ENCODE peak calls at places on chromosome 11, in four cellular contexts. G, E, B and N are unnamed samples.

GRCh38 chr11:69618237-69618636 is 22.7 kb upstream of the CCND1 start:
- DNase-seq in E (no peak), B (no peak), G (no peak), N (no peak)

GRCh38 chr11:65438257-65439151 is 15.9 kb downstream of the NEAT1 start:
- DNase-seq in G (no peak), E (no peak), B (no peak), N (no peak)

GRCh38 chr11:18471995-18472394 is 16.3 kb downstream of the LDHAL6A start:
- DNase-seq in B (no peak), G (no peak), E (no peak), N (no peak)

GRCh38 chr11:77147668-77148321 is 19.7 kb downstream of the MYO7A start:
- DNase-seq in G (peak), E (no peak), B (no peak), N (peak)

GRCh38 chr11:10920205-10920604 is 62.4 kb upstream of the ZBED5 start:
- DNase-seq in G (no peak), B (no peak), E (no peak), N (peak)

GRCh38 chr11:10770626-10771254 is 19.7 kb downstream of the CTR9 start:
- DNase-seq in B (peak), G (peak), E (no peak), N (peak)

GRCh38 chr11:126485021-126485781 is 129.7 kb downstream of the ST3GAL4 start:
- DNase-seq in E (no peak), G (peak), B (no peak), N (no peak)

GRCh38 chr11:119126675-119127268 is 5.4 kb downstream of the HINFP start:
- DNase-seq in B (no peak), E (no peak), G (no peak), N (no peak)

GRCh38 chr11:20103281-20103680 is 57.0 kb downstream of the DBX1 start:
- DNase-seq in E (no peak), G (no peak), B (no peak), N (no peak)

GRCh38 chr11:17921620-17922473 is 91.0 kb downstream of the SERGEF start:
- DNase-seq in B (no peak), G (no peak), E (no peak), N (peak)

GRCh38 chr11:68142028-68142412 is 20.8 kb upstream of the CHKA start:
- DNase-seq in E (no peak), G (no peak), B (no peak), N (no peak)

GRCh38 chr11:62445314-62445740 is 26.5 kb downstream of the SCGB1A1 start:
- DNase-seq in E (no peak), G (no peak), B (no peak), N (no peak)

GRCh38 chr11:2929511-2929879 is 275 bp upstream of the PHLDA2 start:
- DNase-seq in E (no peak), B (peak), G (peak), N (peak)

GRCh38 chr11:95659088-95659487 is 130.5 kb downstream of the FAM76B start:
- DNase-seq in G (no peak), E (no peak), B (no peak), N (no peak)

GRCh38 chr11:19953342-19953741 is 206.9 kb downstream of the DBX1 start:
- DNase-seq in E (no peak), G (peak), B (no peak), N (no peak)

GRCh38 chr11:134124660-134125451 is 56.0 kb downstream of the JAM3 start:
- DNase-seq in B (peak), G (peak), E (no peak), N (no peak)

GRCh38 chr11:78000193-78000592 is 5.7 kb upstream of the INTS4 start:
- DNase-seq in B (peak), E (no peak), G (peak), N (peak)

GRCh38 chr11:62592216-62592815 is 993 bp upstream of the TUT1 start:
- DNase-seq in G (no peak), B (no peak), E (no peak), N (no peak)

GRCh38 chr11:73236205-73236765 is 18.2 kb downstream of the P2RY2 start:
- DNase-seq in E (no peak), B (no peak), G (no peak), N (no peak)

GRCh38 chr11:60056349-60056969 is at the start of gene MS4A3:
- DNase-seq in B (no peak), E (no peak), G (no peak), N (peak)

GRCh38 chr11:70146309-70146708 is 56.8 kb upstream of the FADD start:
- DNase-seq in B (no peak), G (no peak), E (no peak), N (no peak)

GRCh38 chr11:33259869-33260268 is 2.7 kb downstream of the HIPK3 start:
- DNase-seq in E (no peak), G (no peak), B (no peak), N (peak)

GRCh38 chr11:32309541-32310217 is 125.7 kb downstream of the WT1 start:
- DNase-seq in B (no peak), E (no peak), G (no peak), N (no peak)

GRCh38 chr11:99640671-99641070 is 619.9 kb downstream of the CNTN5 start:
- DNase-seq in E (no peak), B (no peak), G (no peak), N (no peak)

GRCh38 chr11:123173040-123173855 is 21.8 kb downstream of the CLMP start:
- DNase-seq in E (no peak), B (no peak), G (no peak), N (no peak)

GRCh38 chr11:123176785-123177184 is 18.3 kb downstream of the CLMP start:
- DNase-seq in B (no peak), E (no peak), G (no peak), N (no peak)

GRCh38 chr11:123170929-123171328 is 24.1 kb downstream of the CLMP start:
- DNase-seq in E (no peak), B (no peak), G (no peak), N (no peak)

GRCh38 chr11:123173856-123174186 is 21.2 kb downstream of the CLMP start:
- DNase-seq in B (no peak), E (no peak), G (no peak), N (no peak)

GRCh38 chr11:123174196-123175183 is 20.6 kb downstream of the CLMP start:
- DNase-seq in E (no peak), B (no peak), G (no peak), N (no peak)
- TF ChIP-seq USF1 in E (no peak), B (no peak), G (no peak), N (no peak)

GRCh38 chr11:16749092-16749491 is 10.6 kb downstream of the C11orf58 start:
- DNase-seq in B (no peak), E (no peak), G (no peak), N (no peak)

GRCh38 chr11:16749666-16750065 is 11.2 kb downstream of the C11orf58 start:
- DNase-seq in G (no peak), B (no peak), E (no peak), N (no peak)

GRCh38 chr11:16745950-16746349 is 7.5 kb downstream of the C11orf58 start:
- DNase-seq in E (no peak), B (no peak), G (no peak), N (no peak)

DNA sequence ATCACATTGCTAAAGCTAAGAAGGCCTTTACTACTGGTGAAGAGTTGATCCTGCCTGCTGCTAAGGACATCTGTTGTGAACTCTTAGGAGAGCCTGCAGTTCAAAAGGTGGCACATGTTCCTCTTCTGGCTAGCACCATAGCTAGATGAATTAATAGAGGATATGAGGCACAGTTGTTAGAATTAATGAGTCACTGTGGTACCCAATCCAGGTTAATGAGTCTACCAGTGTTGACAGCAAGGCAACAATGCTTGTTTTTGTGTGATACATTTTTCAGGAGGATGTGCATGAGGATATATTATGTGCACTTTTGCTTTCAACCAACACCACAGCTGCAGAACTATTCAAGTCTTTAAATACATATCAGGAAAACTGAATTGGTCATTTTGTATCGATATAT is 12.0 kb downstream of the C11orf58 start:
- DNase-seq in G (no peak), E (no peak), B (no peak), N (no peak)
- TF ChIP-seq USF1 in G (no peak), E (no peak), B (no peak), N (no peak)

GRCh38 chr11:97964332-97965004 is 1056.3 kb upstream of the CNTN5 start:
- DNase-seq in G (no peak), E (no peak), B (no peak), N (peak)

GRCh38 chr11:97966901-97967300 is 1053.8 kb upstream of the CNTN5 start:
- DNase-seq in B (no peak), E (no peak), G (no peak), N (no peak)

GRCh38 chr11:97963528-97964331 is 1057.0 kb upstream of the CNTN5 start:
- DNase-seq in B (no peak), E (no peak), G (no peak), N (peak)

GRCh38 chr11:97968071-97968470 is 1052.7 kb upstream of the CNTN5 start:
- DNase-seq in E (no peak), B (no peak), G (no peak), N (no peak)

GRCh38 chr11:97965849-97966646 is 1054.7 kb upstream of the CNTN5 start:
- DNase-seq in B (no peak), G (no peak), E (no peak), N (no peak)
- TF ChIP-seq USF1 in B (no peak), G (no peak), E (no peak), N (no peak)

DNA sequence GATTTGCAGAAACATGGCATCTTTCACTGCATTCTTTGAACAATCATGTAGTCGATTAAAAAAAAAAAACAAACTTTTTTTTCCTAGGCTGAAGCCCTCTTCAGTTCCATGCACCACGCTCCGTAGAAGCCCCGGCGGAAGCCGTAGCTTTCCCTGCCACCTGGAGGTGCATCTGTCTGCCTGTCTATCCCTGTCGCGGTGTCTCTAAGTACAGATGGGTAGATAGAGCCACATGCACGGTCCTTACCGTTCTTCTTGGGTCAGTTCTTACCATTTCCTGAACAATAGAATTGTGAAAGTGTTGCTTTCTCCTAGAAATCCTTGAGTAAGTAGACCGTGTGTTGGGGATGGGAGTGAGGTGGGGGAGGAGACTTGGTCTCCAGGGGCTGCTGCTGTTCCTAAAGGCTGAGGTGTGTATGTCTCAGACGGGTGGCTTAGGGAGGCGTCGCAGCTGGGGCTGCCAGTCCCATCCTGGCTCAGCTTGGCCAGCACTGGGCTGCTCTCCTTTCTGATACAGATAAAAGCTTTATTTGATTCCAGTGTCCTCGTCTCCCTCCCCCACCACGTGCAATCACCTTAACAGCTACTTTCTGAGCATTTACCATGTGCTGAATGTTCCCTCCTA is 46.9 kb downstream of the MACROD1 start:
- DNase-seq in E (no peak), B (no peak), G (no peak), N (no peak)
- TF ChIP-seq USF1 in E (no peak), B (no peak), G (no peak), N (no peak)

DNA sequence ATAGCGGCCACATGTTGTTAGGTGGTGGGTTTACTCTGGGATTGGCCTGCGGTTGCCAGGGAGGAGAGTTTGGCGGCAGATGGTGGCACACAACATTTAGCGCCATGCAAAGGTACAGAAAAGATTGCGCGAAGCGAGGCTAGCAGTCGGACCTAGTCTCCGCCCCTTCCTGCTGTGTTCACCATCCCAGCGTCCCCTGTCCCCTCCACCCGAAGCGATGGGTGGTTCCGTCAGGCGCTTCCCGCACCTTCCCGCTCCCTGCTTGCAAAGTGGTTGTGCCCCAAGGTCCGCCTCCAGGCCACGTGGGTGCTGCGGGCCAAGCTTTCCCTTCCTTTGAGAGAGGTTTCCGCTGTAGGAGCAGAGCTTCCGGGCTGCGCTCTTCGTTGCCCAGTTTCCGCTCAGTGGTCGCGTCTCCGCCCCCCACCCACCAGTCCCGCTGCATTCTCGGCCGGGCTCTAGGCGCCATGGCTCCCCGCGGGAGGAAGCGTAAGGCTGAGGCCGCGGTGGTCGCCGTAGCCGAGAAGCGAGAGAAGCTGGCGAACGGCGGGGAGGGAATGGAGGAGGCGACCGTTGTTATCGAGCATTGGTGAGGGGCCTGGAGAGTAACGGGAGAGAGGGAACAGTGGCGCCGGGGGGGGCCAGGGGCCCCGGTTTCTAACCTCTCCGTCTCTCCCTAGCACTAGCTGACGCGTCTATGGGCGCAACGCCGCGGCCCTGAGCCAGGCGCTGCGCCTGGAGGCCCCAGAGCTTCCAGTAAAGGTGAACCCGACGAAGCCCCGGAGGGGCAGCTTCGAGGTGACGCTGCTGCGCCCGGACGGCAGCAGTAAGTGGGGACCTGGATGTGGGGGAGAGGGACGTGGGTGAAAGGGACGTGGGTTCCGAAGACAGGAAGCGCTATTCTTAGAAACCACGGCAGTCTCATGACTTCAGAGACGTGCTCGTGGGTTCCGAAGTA is at the start of gene SELENOH:
- DNase-seq in E (peak), B (peak), G (peak), N (peak)
- TF ChIP-seq USF1 in E (peak), B (peak), G (peak), N (peak)

DNA sequence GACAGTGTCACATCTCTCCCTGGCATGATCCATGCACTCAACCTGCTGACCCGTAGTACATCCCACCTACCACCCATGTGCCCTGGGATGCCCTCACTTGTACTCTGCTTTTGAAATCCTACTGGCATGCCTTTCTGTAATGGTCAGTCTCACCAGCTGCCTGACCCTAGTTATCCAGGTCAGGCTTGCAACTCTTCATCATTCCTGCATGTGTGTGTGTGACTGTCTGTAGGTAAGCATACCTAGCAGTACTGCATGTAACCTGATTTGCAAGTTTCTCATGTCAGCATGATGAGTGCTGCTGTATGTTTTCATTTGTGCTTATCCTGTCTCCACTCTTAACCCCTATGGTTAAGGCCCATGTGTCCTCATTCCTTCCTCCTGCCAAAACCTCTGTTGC is 202.0 kb upstream of the MTNR1B start:
- DNase-seq in E (no peak), G (no peak), B (no peak), N (no peak)
- TF ChIP-seq USF1 in E (no peak), G (no peak), B (no peak), N (no peak)

DNA sequence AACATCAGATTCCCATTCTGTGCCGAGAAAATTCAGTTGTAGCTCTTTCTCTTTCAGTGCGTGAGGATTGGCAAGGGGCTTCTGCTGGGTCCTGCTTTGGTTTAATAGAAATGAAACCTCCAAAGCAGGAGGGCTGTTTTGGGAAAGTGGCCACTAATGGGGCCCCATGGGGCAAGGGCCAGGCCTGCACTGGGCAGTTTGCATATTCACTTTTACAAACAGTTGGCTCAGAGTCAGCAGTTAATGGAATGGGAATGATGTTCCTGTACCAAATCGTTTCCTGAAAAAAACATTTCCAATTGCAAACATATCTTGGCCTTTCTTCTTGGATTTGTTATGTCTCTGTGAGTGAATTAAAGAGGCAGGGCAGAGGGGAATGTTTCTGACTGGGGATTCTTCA is 92.1 kb downstream of the PARVA start:
- DNase-seq in E (no peak), G (no peak), B (no peak), N (no peak)
- TF ChIP-seq USF1 in E (no peak), G (no peak), B (no peak), N (no peak)

GRCh38 chr11:1759151-1759850 is 4.4 kb downstream of the CTSD start:
- DNase-seq in E (no peak), B (no peak), G (no peak), N (no peak)

GRCh38 chr11:1756791-1757771 is 6.6 kb downstream of the CTSD start:
- DNase-seq in E (no peak), B (no peak), G (no peak), N (no peak)

GRCh38 chr11:1758611-1759150 is 5.0 kb downstream of the CTSD start:
- DNase-seq in B (no peak), G (no peak), E (no peak), N (no peak)

GRCh38 chr11:1759851-1760220 is 3.9 kb downstream of the CTSD start:
- DNase-seq in G (no peak), B (no peak), E (no peak), N (no peak)

DNA sequence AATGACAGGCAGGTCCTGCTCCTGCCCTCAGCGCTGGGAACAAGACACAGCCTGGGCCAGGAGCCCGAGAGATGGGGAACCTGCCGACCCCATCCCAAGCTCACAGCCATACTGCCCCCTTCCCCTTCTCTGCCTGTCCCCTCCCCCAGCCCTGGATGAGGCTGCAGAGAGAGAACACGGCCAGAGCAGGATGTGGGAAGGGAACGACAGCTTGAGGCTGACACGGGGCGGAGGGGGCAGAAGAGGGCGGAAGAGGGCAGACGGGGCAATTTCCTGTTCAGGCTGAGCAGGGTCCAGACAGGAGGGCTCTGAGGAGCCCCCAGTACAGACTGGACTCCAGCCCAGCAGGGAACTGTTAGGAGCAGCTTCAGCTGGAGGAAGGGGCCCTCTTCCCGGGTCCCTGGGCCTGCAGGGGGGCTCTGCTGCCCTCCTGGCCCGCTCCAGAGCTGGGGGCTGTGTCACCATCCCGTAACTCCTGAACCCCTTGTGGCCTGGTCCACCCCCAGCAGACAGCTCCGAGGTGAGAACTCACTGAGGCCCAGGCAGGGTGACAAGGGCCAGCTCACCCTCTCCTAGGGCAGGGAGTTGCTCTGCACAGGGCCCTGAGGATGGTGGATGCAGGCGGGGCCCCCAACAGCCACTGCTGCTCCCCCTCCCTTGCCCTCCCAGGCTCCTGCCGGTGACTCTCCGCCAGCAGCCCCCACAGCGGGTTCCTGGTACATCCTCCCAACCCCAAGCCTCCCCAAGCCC is 5.7 kb downstream of the CTSD start:
- DNase-seq in G (no peak), E (no peak), B (no peak), N (no peak)
- TF ChIP-seq USF1 in G (no peak), E (no peak), B (no peak), N (no peak)